ENCODE peak calls at places on chromosome 16, in eight cellular contexts. S, Q, A, K, R, W, V and G are unnamed samples.

GRCh38 chr16:54346046-54346445 is 59.5 kb upstream of the IRX3 start:
- DNase-seq in S (no peak), Q (no peak), A (no peak), K (no peak), R (no peak), W (peak; percentile 25), V (no peak), G (no peak)

GRCh38 chr16:11133344-11133921 is 122.6 kb downstream of the SOCS1 start:
- DNase-seq in S (peak; percentile 54), Q (no peak), A (peak; percentile 94), K (no peak), R (peak; percentile 96), W (peak; percentile 98), V (peak; percentile 96), G (peak; percentile 82)

GRCh38 chr16:74766729-74767128 is 7.9 kb downstream of the FA2H start:
- DNase-seq in S (no peak), Q (no peak), A (no peak), K (no peak), R (no peak), W (no peak), V (no peak), G (no peak)

GRCh38 chr16:50847166-50847565 is 105.3 kb downstream of the CYLD start:
- DNase-seq in S (no peak), Q (no peak), A (no peak), K (no peak), R (no peak), W (no peak), V (no peak), G (no peak)

GRCh38 chr16:17396762-17397498 is 73.8 kb downstream of the XYLT1 start:
- DNase-seq in S (no peak), Q (peak; percentile 87), A (peak; percentile 71), K (peak; percentile 60), R (no peak), W (peak; percentile 51), V (no peak), G (no peak)

GRCh38 chr16:23131841-23132576 is 17.2 kb downstream of the USP31 start:
- DNase-seq in S (no peak), Q (no peak), A (no peak), K (no peak), R (peak; percentile 77), W (no peak), V (no peak), G (no peak)

GRCh38 chr16:16014329-16015224 is 65.2 kb downstream of the ABCC1 start:
- DNase-seq in S (peak; percentile 86), Q (no peak), A (peak; percentile 81), K (no peak), R (peak; percentile 81), W (peak; percentile 51), V (peak; percentile 88), G (no peak)

GRCh38 chr16:85819711-85820110 is 20.2 kb downstream of the COX4I1 start:
- DNase-seq in S (no peak), Q (no peak), A (no peak), K (no peak), R (no peak), W (peak; percentile 16), V (no peak), G (peak; percentile 52)

DNA sequence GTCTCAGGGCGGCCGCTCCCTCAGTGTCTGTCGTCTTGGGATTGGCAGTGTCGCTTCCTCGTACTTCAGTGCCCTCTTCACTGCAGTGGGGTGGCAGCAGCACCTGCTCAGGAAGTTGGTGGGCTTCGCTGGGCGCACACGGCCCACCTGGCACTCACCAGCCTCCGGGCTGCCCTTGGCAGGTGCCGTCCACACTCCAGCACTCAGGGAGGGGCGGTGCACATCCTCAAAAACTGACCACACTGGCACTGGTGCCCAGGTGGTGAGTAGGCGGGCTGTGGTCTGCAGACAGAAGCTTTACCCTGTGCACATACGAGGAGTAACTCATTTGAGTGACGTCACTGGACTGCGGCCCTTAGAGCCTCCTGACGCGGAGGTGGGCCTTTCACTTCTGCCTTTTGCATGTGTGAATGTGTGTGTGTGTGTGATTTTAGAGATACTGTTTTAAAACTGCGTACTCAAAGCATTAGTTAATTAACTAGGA is 94.6 kb downstream of the BANP start:
- DNase-seq in S (no peak), Q (no peak), A (peak; percentile 41), K (no peak), R (no peak), W (no peak), V (no peak), G (no peak)
- H3K4me1 ChIP-seq in S (no peaks in the 10 kb centered on the region), Q (no peaks in the 10 kb centered on the region), A (no peaks in the 10 kb centered on the region), K (no peaks in the 10 kb centered on the region), R (no peaks in the 10 kb centered on the region), W (no peaks in the 10 kb centered on the region), V (no peaks in the 10 kb centered on the region), G (no peaks in the 10 kb centered on the region)

GRCh38 chr16:84808812-84809211 is 11.0 kb upstream of the CRISPLD2 start:
- DNase-seq in S (no peak), Q (no peak), A (no peak), K (no peak), R (no peak), W (no peak), V (no peak), G (no peak)
- H3K4me1 ChIP-seq in S (no peaks in the 10 kb centered on the region), Q (peaks cover 9% of the 10 kb centered on the region), A (no peaks in the 10 kb centered on the region), K (no peaks in the 10 kb centered on the region), R (peaks cover 12% of the 10 kb centered on the region), W (peaks cover 9% of the 10 kb centered on the region), V (peaks cover 18% of the 10 kb centered on the region), G (no peaks in the 10 kb centered on the region)

GRCh38 chr16:87538160-87538559 is 45.3 kb upstream of the ZCCHC14 start:
- DNase-seq in S (no peak), Q (no peak), A (no peak), K (no peak), R (peak; percentile 19), W (peak; percentile 52), V (no peak), G (no peak)

GRCh38 chr16:87538594-87538993 is 45.8 kb upstream of the ZCCHC14 start:
- DNase-seq in S (no peak), Q (no peak), A (no peak), K (no peak), R (no peak), W (peak; percentile 72), V (no peak), G (no peak)

GRCh38 chr16:87535457-87535854 is 42.6 kb upstream of the ZCCHC14 start:
- DNase-seq in S (no peak), Q (no peak), A (no peak), K (no peak), R (no peak), W (no peak), V (no peak), G (no peak)

GRCh38 chr16:87535855-87536794 is 43.3 kb upstream of the ZCCHC14 start:
- DNase-seq in S (no peak), Q (no peak), A (no peak), K (no peak), R (no peak), W (no peak), V (no peak), G (no peak)

DNA sequence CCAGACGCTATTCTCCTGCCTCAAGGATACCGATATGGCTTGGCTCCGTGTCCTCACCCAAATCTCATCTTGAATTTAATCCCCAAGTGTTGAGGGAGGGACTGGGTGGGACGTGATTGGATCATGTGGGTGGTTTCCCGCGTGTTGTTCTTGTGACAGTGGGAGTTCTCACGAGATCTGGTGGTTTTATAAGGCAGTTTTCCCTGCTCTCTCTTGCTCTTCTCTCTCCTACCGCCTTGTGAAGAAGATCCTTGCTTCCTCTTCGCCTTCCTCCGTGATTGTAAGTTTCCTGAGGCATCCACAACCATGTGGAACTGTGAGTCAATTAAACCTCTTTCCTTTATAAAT is 43.9 kb upstream of the ZCCHC14 start:
- DNase-seq in S (no peak), Q (no peak), A (no peak), K (no peak), R (no peak), W (no peak), V (no peak), G (no peak)
- H3K4me1 ChIP-seq in S (peaks cover 37% of the 10 kb centered on the region), Q (no peaks in the 10 kb centered on the region), A (peaks cover 26% of the 10 kb centered on the region), K (no peaks in the 10 kb centered on the region), R (no peaks in the 10 kb centered on the region), W (peaks cover 3% of the 10 kb centered on the region), V (no peaks in the 10 kb centered on the region), G (peaks cover 3% of the 10 kb centered on the region)

DNA sequence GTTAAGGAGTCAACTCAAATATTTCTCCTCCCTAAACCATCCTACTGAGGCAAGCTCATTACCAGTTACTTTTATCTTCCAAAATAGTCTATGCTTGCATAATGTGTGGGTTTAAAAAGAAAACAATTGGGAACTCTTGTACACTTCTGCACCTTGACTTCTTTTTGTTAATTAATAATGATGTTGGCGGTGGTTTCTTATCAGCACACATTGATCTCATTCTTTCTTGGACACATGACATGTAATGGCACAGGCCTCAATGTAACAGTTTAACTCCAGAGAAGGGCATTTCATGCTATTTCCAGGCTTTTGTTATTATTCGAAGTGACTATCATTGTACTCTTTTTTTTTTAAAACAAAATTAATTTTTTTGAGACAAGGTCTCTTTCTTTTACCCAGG is 7.8 kb downstream of the PLCG2 start:
- DNase-seq in S (no peak), Q (no peak), A (no peak), K (no peak), R (no peak), W (peak; percentile 18), V (no peak), G (no peak)
- H3K4me1 ChIP-seq in S (no peaks in the 10 kb centered on the region), Q (no peaks in the 10 kb centered on the region), A (peaks cover 32% of the 10 kb centered on the region), K (no peaks in the 10 kb centered on the region), R (no peaks in the 10 kb centered on the region), W (no peaks in the 10 kb centered on the region), V (no peaks in the 10 kb centered on the region), G (peaks cover 13% of the 10 kb centered on the region)

GRCh38 chr16:4372578-4373355 is 1.1 kb downstream of the VASN start:
- DNase-seq in S (no peak), Q (no peak), A (peak; percentile 54), K (no peak), R (peak; percentile 87), W (no peak), V (peak; percentile 39), G (no peak)

GRCh38 chr16:4373356-4373908 is 1.8 kb downstream of the VASN start:
- DNase-seq in S (no peak), Q (no peak), A (no peak), K (no peak), R (no peak), W (no peak), V (no peak), G (no peak)

GRCh38 chr16:4375717-4376116 is 4.1 kb downstream of the VASN start:
- DNase-seq in S (no peak), Q (no peak), A (no peak), K (no peak), R (no peak), W (peak; percentile 47), V (peak; percentile 60), G (no peak)

GRCh38 chr16:4372315-4372577 is 598 bp downstream of the VASN start:
- DNase-seq in S (no peak), Q (no peak), A (no peak), K (no peak), R (no peak), W (no peak), V (no peak), G (no peak)

GRCh38 chr16:4373909-4374742 is 2.5 kb downstream of the VASN start:
- DNase-seq in S (peak; percentile 64), Q (no peak), A (peak; percentile 83), K (no peak), R (peak; percentile 94), W (peak; percentile 97), V (peak; percentile 59), G (peak; percentile 86)
- H3K4me1 ChIP-seq in S (peaks cover 71% of the 10 kb centered on the region), Q (peaks cover 43% of the 10 kb centered on the region), A (peaks cover 95% of the 10 kb centered on the region), K (peaks cover 37% of the 10 kb centered on the region), R (peaks cover 86% of the 10 kb centered on the region), W (peaks cover 63% of the 10 kb centered on the region), V (peaks cover 70% of the 10 kb centered on the region), G (peaks cover 80% of the 10 kb centered on the region)